ENCODE peak calls at places on chromosomes 3 and 15, in ten cellular contexts. U is AG10803; B is amniotic epithelial cell; X is cardiac muscle cell; A is ACHN; L is T-helper 17 cell; Q is dorsolateral prefrontal cortex; H is activated CD4-positive, alpha-beta T cell treated with anti-CD3 and anti-CD28 coated beads for 48 hours; Z is osteoblast; J is IMR-90. M is an unnamed sample.

GRCh38 chr3:185552358-185552877 is at the start of gene LIPH:
- DNase-seq in U (peak; percentile 34), B (peak; percentile 31), X (peak; percentile 32), A (peak; percentile 53), L (no peak), Q (no peak), H (peak; percentile 56), Z (peak; percentile 39), J (peak; percentile 30), M (no peak)

GRCh38 chr15:58473720-58474119 is 41.9 kb downstream of the LIPC start:
- DNase-seq in U (peak; percentile 83), B (peak; percentile 92), X (peak; percentile 83), A (no peak), L (no peak), Q (no peak), H (no peak), Z (no peak), J (peak; percentile 89), M (no peak)

GRCh38 chr15:36785396-36785795 is 206.0 kb downstream of the CDIN1 start:
- DNase-seq in U (no peak), B (no peak), X (no peak), A (no peak), L (no peak), Q (no peak), H (no peak), Z (no peak), J (no peak), M (no peak)

GRCh38 chr15:74657846-74658245 is 38.0 kb downstream of the EDC3 start:
- DNase-seq in U (peak; percentile 43), B (peak; percentile 37), X (peak; percentile 20), A (no peak), L (no peak), Q (no peak), H (no peak), Z (peak; percentile 65), J (peak; percentile 52), M (no peak)

GRCh38 chr3:30492581-30493192 is 113.7 kb upstream of the TGFBR2 start:
- DNase-seq in U (peak; percentile 77), B (peak; percentile 72), X (peak; percentile 59), A (no peak), L (no peak), Q (no peak), H (no peak), Z (peak; percentile 3), J (peak; percentile 40), M (no peak)

GRCh38 chr3:150183619-150184425 is 213.1 kb upstream of the PFN2 start:
- DNase-seq in U (peak; percentile 80), B (peak; percentile 72), X (peak; percentile 86), A (peak; percentile 72), L (peak; percentile 20), Q (peak; percentile 81), H (peak; percentile 57), Z (peak; percentile 66), J (peak; percentile 83), M (peak; percentile 9)

GRCh38 chr3:93988283-93988682 is 8.3 kb downstream of the ARL13B start:
- DNase-seq in U (no peak), B (peak; percentile 71), X (peak; percentile 19), A (no peak), L (no peak), Q (no peak), H (no peak), Z (peak; percentile 62), J (peak; percentile 36), M (no peak)

GRCh38 chr15:65354835-65355172 is 23.0 kb downstream of the IGDCC3 start:
- DNase-seq in U (no peak), B (no peak), X (no peak), A (no peak), L (no peak), Q (no peak), H (no peak), Z (no peak), J (no peak), M (no peak)

GRCh38 chr3:96863129-96863740 is 48.8 kb downstream of the EPHA6 start:
- DNase-seq in U (peak; percentile 21), B (peak; percentile 53), X (peak; percentile 29), A (peak; percentile 62), L (no peak), Q (no peak), H (peak; percentile 8), Z (no peak), J (peak; percentile 2), M (no peak)

GRCh38 chr15:69414702-69415161 is 583 bp downstream of the KIF23 start:
- DNase-seq in U (peak; percentile 95), B (peak; percentile 89), X (peak; percentile 95), A (peak; percentile 89), L (no peak), Q (no peak), H (peak; percentile 10), Z (peak; percentile 90), J (peak; percentile 89), M (no peak)

GRCh38 chr3:10845839-10846656 is 30.0 kb downstream of the SLC6A11 start:
- DNase-seq in U (no peak), B (no peak), X (no peak), A (no peak), L (no peak), Q (no peak), H (peak; percentile 16), Z (no peak), J (no peak), M (no peak)

GRCh38 chr3:52085883-52086282 is 29.5 kb upstream of the DUSP7 start:
- DNase-seq in U (no peak), B (no peak), X (no peak), A (no peak), L (no peak), Q (no peak), H (peak; percentile 7), Z (peak; percentile 39), J (no peak), M (no peak)

GRCh38 chr15:79527821-79528220 is 95.7 kb downstream of the MINAR1 start:
- DNase-seq in U (no peak), B (no peak), X (no peak), A (no peak), L (no peak), Q (no peak), H (no peak), Z (no peak), J (no peak), M (no peak)

GRCh38 chr15:83288381-83288801 is 3.9 kb upstream of the BNC1 start:
- DNase-seq in U (no peak), B (no peak), X (no peak), A (peak; percentile 37), L (no peak), Q (no peak), H (no peak), Z (no peak), J (no peak), M (no peak)

M was measured in T follicular helper cell.